ENCODE peak calls at places on chromosome 2, in four cellular contexts. Z, O, H and B are unnamed samples.

GRCh38 chr2:234792566-234792965 is 159.3 kb upstream of the SH3BP4 start:
- DNase-seq in Z (peak), O (no peak), H (no peak), B (no peak)

GRCh38 chr2:15269043-15269442 is 292.1 kb downstream of the NBAS start:
- DNase-seq in Z (no peak), O (no peak), H (no peak), B (no peak)

GRCh38 chr2:174180165-174180724 is 68.1 kb downstream of the OLA1 start:
- DNase-seq in Z (no peak), O (no peak), H (no peak), B (no peak)

GRCh38 chr2:55862673-55863390 is 60.8 kb downstream of the EFEMP1 start:
- DNase-seq in Z (peak), O (peak), H (no peak), B (peak)

GRCh38 chr2:128264881-128265607 is 53.6 kb downstream of the HS6ST1 start:
- DNase-seq in Z (no peak), O (no peak), H (no peak), B (no peak)

GRCh38 chr2:157173740-157174184 is 83.7 kb upstream of the GALNT5 start:
- DNase-seq in Z (peak), O (peak), H (no peak), B (peak)

GRCh38 chr2:239758325-239758877 is 266.7 kb downstream of the NDUFA10 start:
- DNase-seq in Z (no peak), O (no peak), H (no peak), B (no peak)

GRCh38 chr2:32427672-32428622 is 71.1 kb downstream of the BIRC6 start:
- DNase-seq in Z (no peak), O (no peak), H (no peak), B (no peak)

GRCh38 chr2:24423095-24423494 is 62.8 kb upstream of the ITSN2 start:
- DNase-seq in Z (no peak), O (no peak), H (no peak), B (no peak)

GRCh38 chr2:33084433-33084832 is 137.7 kb downstream of the LTBP1 start:
- DNase-seq in Z (no peak), O (no peak), H (no peak), B (no peak)

GRCh38 chr2:121282800-121283382 is 2.1 kb downstream of the TFCP2L1 start:
- DNase-seq in Z (no peak), O (no peak), H (no peak), B (no peak)

GRCh38 chr2:1502891-1503304 is 89.6 kb downstream of the TPO start:
- DNase-seq in Z (no peak), O (no peak), H (no peak), B (no peak)

GRCh38 chr2:46098606-46099005 is 198.6 kb upstream of the EPAS1 start:
- DNase-seq in Z (no peak), O (no peak), H (no peak), B (peak)

GRCh38 chr2:122191331-122191730 is 435.9 kb downstream of the TSN start:
- DNase-seq in Z (peak), O (no peak), H (no peak), B (peak)

GRCh38 chr2:106990307-106990706 is 104.3 kb upstream of the ST6GAL2 start:
- DNase-seq in Z (no peak), O (peak), H (no peak), B (no peak)

GRCh38 chr2:179338681-179339080 is 74.0 kb upstream of the SESTD1 start:
- DNase-seq in Z (no peak), O (no peak), H (no peak), B (peak)

GRCh38 chr2:229920011-229920781 is 1.6 kb downstream of the TRIP12 start:
- DNase-seq in Z (peak), O (no peak), H (peak), B (peak)

GRCh38 chr2:161237397-161238263 is 70.6 kb upstream of the PSMD14 start:
- DNase-seq in Z (peak), O (no peak), H (peak), B (peak)

GRCh38 chr2:234495801-234496441 is 960 bp downstream of the ARL4C start:
- DNase-seq in Z (no peak), O (no peak), H (peak), B (no peak)

GRCh38 chr2:66490588-66491001 is 55.7 kb downstream of the MEIS1 start:
- DNase-seq in Z (no peak), O (no peak), H (no peak), B (no peak)

GRCh38 chr2:233598952-233599351 is 18.5 kb upstream of the UGT1A8 start:
- DNase-seq in Z (no peak), O (no peak), H (no peak), B (no peak)

GRCh38 chr2:85755122-85756027 is 1.6 kb downstream of the ATOH8 start:
- DNase-seq in Z (peak), O (no peak), H (peak), B (peak)

GRCh38 chr2:62309465-62310091 is 113.7 kb downstream of the B3GNT2 start:
- DNase-seq in Z (no peak), O (no peak), H (no peak), B (no peak)

GRCh38 chr2:172823451-172823850 is 87.8 kb downstream of the RAPGEF4 start:
- DNase-seq in Z (no peak), O (no peak), H (no peak), B (no peak)

GRCh38 chr2:157302492-157303099 is 23.0 kb downstream of the ERMN start:
- DNase-seq in Z (peak), O (no peak), H (peak), B (peak)

GRCh38 chr2:196233033-196233807 is 61.8 kb upstream of the STK17B start:
- DNase-seq in Z (peak), O (no peak), H (no peak), B (no peak)

GRCh38 chr2:67790622-67791021 is 272.2 kb downstream of the C1D start:
- DNase-seq in Z (no peak), O (peak), H (no peak), B (no peak)

GRCh38 chr2:881204-881918 is 69.3 kb upstream of the SNTG2 start:
- DNase-seq in Z (no peak), O (no peak), H (no peak), B (no peak)

GRCh38 chr2:95207111-95207961 is at the start of gene ZNF892:
- DNase-seq in Z (peak), O (peak), H (peak), B (peak)

GRCh38 chr2:3466482-3466863 is 52.9 kb downstream of the ADI1 start:
- DNase-seq in Z (no peak), O (no peak), H (no peak), B (no peak)

GRCh38 chr2:238243496-238244076 is 3.7 kb upstream of the HES6 start:
- DNase-seq in Z (no peak), O (no peak), H (no peak), B (no peak)

GRCh38 chr2:237497820-237498128 is 10.7 kb downstream of the MLPH start:
- DNase-seq in Z (no peak), O (no peak), H (no peak), B (peak)

GRCh38 chr2:198173242-198173641 is 368.8 kb downstream of the PLCL1 start:
- DNase-seq in Z (no peak), O (no peak), H (no peak), B (no peak)